ENCODE peak calls at places on chromosome 2, in four cellular contexts. C is K562; T is activated CD8-positive, alpha-beta memory T cell treated with anti-CD3 and anti-CD28 coated beads for 4 hours; E is AG08395. B is an unnamed sample.
A peak's percentile ranks its signal among the peaks of the same experiment; 100 is the strongest.

GRCh38 chr2:11498543-11499034 is 32.6 kb upstream of the E2F6 start:
- DNase-seq in C (no peak), T (no peak), E (peak; percentile 13), B (peak; percentile 10)

GRCh38 chr2:239662413-239663120 is 261.7 kb upstream of the HDAC4 start:
- DNase-seq in C (no peak), T (no peak), E (no peak), B (no peak)

GRCh38 chr2:238103465-238104070 is 3.4 kb downstream of the ESPNL start:
- DNase-seq in C (no peak), T (no peak), E (no peak), B (no peak)

GRCh38 chr2:40405440-40405839 is 46.5 kb downstream of the SLC8A1 start:
- DNase-seq in C (no peak), T (no peak), E (peak; percentile 41), B (peak; percentile 30)

GRCh38 chr2:212136216-212136795 is 402.3 kb downstream of the ERBB4 start:
- DNase-seq in C (no peak), T (no peak), E (no peak), B (no peak)

GRCh38 chr2:221816566-221816965 is 244.5 kb upstream of the EPHA4 start:
- DNase-seq in C (no peak), T (no peak), E (no peak), B (no peak)

GRCh38 chr2:200382883-200383282 is 76.4 kb downstream of the SPATS2L start:
- DNase-seq in C (no peak), T (no peak), E (no peak), B (no peak)

GRCh38 chr2:224518806-224519580 is 66.2 kb downstream of the CUL3 start:
- DNase-seq in C (no peak), T (no peak), E (peak; percentile 56), B (peak; percentile 71)

GRCh38 chr2:105617631-105618350 is 126.9 kb upstream of the NCK2 start:
- DNase-seq in C (no peak), T (no peak), E (no peak), B (no peak)

GRCh38 chr2:3460831-3461544 is 58.3 kb downstream of the ADI1 start:
- DNase-seq in C (no peak), T (no peak), E (no peak), B (no peak)